ENCODE peak calls at places on chromosomes 5 and 9, in four cellular contexts. A is adrenal gland, K is ovary, O is vagina. F is an unnamed sample.

GRCh38 chr5:69046375-69046957 is 47.3 kb upstream of the SLC30A5 start:
- DNase-seq in K (no peak), O (no peak), A (no peak), F (no peak)

GRCh38 chr5:121144764-121145163 is 680.7 kb downstream of the PRR16 start:
- DNase-seq in K (no peak), A (no peak), O (no peak), F (no peak)

GRCh38 chr9:71743217-71743705 is 25.1 kb downstream of the CEMIP2 start:
- DNase-seq in A (no peak), O (no peak), K (no peak), F (no peak)

GRCh38 chr5:91369480-91369879 is 13.6 kb downstream of the ARRDC3 start:
- DNase-seq in O (no peak), K (no peak), A (no peak), F (no peak)

GRCh38 chr9:124251605-124252366 is 6.0 kb upstream of the NEK6 start:
- DNase-seq in A (no peak), O (no peak), K (no peak), F (no peak)

GRCh38 chr5:116063950-116064349 is 20.9 kb upstream of the COMMD10 start:
- DNase-seq in O (no peak), A (no peak), K (no peak), F (no peak)

GRCh38 chr9:113427629-113428028 is 17.1 kb downstream of the C9orf43 start:
- DNase-seq in A (no peak), O (no peak), K (no peak), F (no peak)

GRCh38 chr5:28066856-28067255 is 1028.5 kb upstream of the CDH9 start:
- DNase-seq in O (no peak), K (no peak), A (no peak), F (no peak)

GRCh38 chr5:62037972-62038371 is 268.0 kb upstream of the KIF2A start:
- DNase-seq in K (no peak), A (no peak), O (no peak), F (no peak)

GRCh38 chr5:126138475-126139005 is 284.7 kb upstream of the GRAMD2B start:
- DNase-seq in K (no peak), O (no peak), A (no peak), F (no peak)

GRCh38 chr5:98563885-98564653 is 209.4 kb upstream of the RGMB start:
- DNase-seq in K (no peak), O (no peak), A (no peak), F (no peak)

GRCh38 chr5:172630961-172631360 is 10.1 kb upstream of the NEURL1B start:
- DNase-seq in K (no peak), O (no peak), A (no peak), F (no peak)

GRCh38 chr5:72459089-72459661 is 48.0 kb downstream of the ZNF366 start:
- DNase-seq in O (no peak), K (no peak), A (no peak), F (no peak)

GRCh38 chr5:72951850-72952468 is 3.9 kb upstream of the FCHO2 start:
- DNase-seq in K (no peak), O (no peak), A (peak; percentile 10), F (no peak)

GRCh38 chr9:124574944-124575343 is 67.7 kb upstream of the NR5A1 start:
- DNase-seq in K (no peak), O (no peak), A (no peak), F (no peak)

GRCh38 chr5:163535290-163535689 is 29.9 kb downstream of the MAT2B start:
- DNase-seq in A (no peak), K (no peak), O (no peak), F (no peak)

GRCh38 chr9:95102001-95102433 is 215.5 kb downstream of the FANCC start:
- DNase-seq in K (no peak), O (no peak), A (no peak), F (no peak)

GRCh38 chr5:57249251-57249874 is 75.5 kb downstream of the GPBP1 start:
- DNase-seq in K (no peak), A (no peak), O (no peak), F (no peak)

GRCh38 chr5:16690243-16690839 is 73.5 kb upstream of the RETREG1 start:
- DNase-seq in O (no peak), A (no peak), K (no peak), F (no peak)

GRCh38 chr9:76828462-76828861 is 64.2 kb downstream of the PCA3 start:
- DNase-seq in O (no peak), A (no peak), K (no peak), F (no peak)

GRCh38 chr9:21711504-21711903 is 90.9 kb upstream of the MTAP start:
- DNase-seq in O (no peak), A (no peak), K (no peak), F (no peak)

GRCh38 chr5:80191991-80192398 is 63.9 kb downstream of the SERINC5 start:
- DNase-seq in K (no peak), O (no peak), A (peak; percentile 67), F (no peak)

GRCh38 chr5:135243194-135244191 is 155.5 kb downstream of the MACROH2A1 start:
- DNase-seq in O (peak; percentile 43), K (no peak), A (no peak), F (no peak)

GRCh38 chr5:75510836-75511434 is 494 bp downstream of the CERT1 start:
- DNase-seq in K (no peak), A (peak; percentile 51), O (no peak), F (no peak)

GRCh38 chr5:98173334-98173733 is 600.1 kb upstream of the RGMB start:
- DNase-seq in K (no peak), A (no peak), O (no peak), F (no peak)

GRCh38 chr5:84080908-84081307 is 303.8 kb downstream of the EDIL3 start:
- DNase-seq in K (no peak), O (no peak), A (no peak), F (no peak)

GRCh38 chr9:123431581-123431980 is 75.6 kb downstream of the CRB2 start:
- DNase-seq in K (no peak), O (no peak), A (no peak), F (no peak)

GRCh38 chr5:123809594-123810172 is 297.7 kb downstream of the CSNK1G3 start:
- DNase-seq in A (no peak), O (no peak), K (no peak), F (no peak)

GRCh38 chr5:10639846-10640368 is 76.0 kb downstream of the ANKRD33B start:
- DNase-seq in O (no peak), K (no peak), A (no peak), F (no peak)

GRCh38 chr9:76456202-76456926 is 2.6 kb upstream of the GCNT1 start:
- DNase-seq in A (no peak), O (no peak), K (no peak), F (no peak)

GRCh38 chr5:10760033-10760975 is 730 bp downstream of the DAP start:
- DNase-seq in A (peak; percentile 70), K (peak; percentile 58), O (no peak), F (no peak)

GRCh38 chr5:56561-57290 is 35.2 kb upstream of the PLEKHG4B start:
- DNase-seq in O (no peak), A (peak; percentile 19), K (no peak), F (no peak)

GRCh38 chr5:12901696-12902095 is 997.5 kb upstream of the CTNND2 start:
- DNase-seq in K (no peak), A (no peak), O (no peak), F (no peak)

GRCh38 chr5:32461441-32462120 is 17.0 kb upstream of the ZFR start:
- DNase-seq in K (no peak), O (no peak), A (no peak), F (no peak)

GRCh38 chr5:77305921-77306320 is 95.4 kb downstream of the PDE8B start:
- DNase-seq in K (no peak), O (no peak), A (no peak), F (no peak)

GRCh38 chr5:178612299-178612698 is 14.6 kb downstream of the CLK4 start:
- DNase-seq in K (no peak), O (no peak), A (no peak), F (no peak)

GRCh38 chr5:127305486-127305885 is 14.9 kb downstream of the MEGF10 start:
- DNase-seq in O (no peak), K (no peak), A (no peak), F (no peak)

GRCh38 chr5:15495026-15495425 is 5.0 kb upstream of the FBXL7 start:
- DNase-seq in K (peak; percentile 28), O (no peak), A (no peak), F (no peak)
- TF ChIP-seq CTCF in K (no peak), O (no peak), A (no peak), F (no peak)

DNA sequence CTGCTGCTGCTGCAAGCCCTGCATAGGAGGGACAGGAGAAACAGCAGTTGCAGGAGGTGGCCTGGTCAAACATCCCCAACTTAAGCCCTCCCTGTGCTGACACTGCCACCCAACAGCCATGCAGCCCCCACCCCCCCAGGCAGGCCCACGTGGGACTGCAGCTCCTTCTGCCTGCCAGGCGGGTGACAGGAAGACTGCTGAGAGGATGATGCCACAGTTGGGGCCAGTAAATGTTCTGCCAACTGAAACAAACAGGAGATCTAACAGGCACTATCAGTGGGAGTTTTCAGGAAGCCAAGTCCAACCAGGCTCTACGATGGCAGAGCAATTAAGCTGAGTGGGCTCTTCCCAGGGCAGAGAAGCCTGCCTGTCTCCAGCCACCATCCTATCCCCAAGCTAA is 31.1 kb downstream of the DIRAS2 start:
- DNase-seq in K (no peak), O (no peak), A (no peak), F (no peak)
- TF ChIP-seq POLR2A in K (no peak), O (no peak), A (no peak), F (no peak)

DNA sequence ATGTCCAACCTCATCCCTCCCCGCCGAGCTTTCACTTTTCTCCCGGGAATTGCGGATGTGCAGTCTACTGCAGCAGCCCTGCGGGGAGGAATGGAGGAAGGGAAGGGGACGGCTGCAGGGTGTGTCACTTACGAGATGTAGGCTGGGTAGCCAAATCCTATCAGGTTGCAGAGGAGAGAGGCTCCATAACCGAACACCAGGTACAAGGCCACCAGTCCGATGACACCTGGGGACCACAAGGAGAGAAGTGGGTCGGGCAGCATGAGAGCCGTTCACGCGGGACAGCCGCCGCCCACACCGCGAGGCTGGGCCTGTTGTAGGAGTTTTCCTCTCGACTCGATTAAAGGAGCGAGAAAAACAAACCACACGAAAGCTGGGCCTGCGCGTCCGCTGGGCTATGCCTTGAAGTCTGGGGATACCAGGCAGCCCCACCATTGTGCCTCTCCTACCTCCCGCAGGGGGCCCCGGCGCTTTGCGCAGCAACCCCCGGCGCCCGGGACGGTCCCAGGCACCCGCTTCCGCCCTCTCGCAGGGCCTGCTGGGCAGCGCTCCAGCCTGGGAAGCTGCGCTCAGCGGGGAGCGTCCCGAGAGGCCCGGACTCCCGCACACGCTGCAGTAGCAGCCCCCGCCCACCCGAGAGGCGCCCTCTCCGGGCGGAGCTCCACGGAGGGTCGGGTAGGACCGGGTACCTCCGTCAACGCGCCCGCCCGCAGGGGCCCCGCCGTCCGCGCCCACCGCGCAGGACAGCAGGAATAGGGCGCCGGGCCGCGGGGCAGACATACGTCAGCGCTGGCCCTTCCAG is 795 bp downstream of the REEP5 start:
- DNase-seq in O (no peak), K (peak; percentile 81), A (peak; percentile 70), F (no peak)
- H3K4me3 ChIP-seq in O (peak overlapping the region; percentile 83), K (peak overlapping the region; percentile 97), A (peak overlapping the region; percentile 26), F (peak overlapping the region; percentile 93)

GRCh38 chr5:170597876-170598275 is 94.1 kb downstream of the KCNIP1 start:
- DNase-seq in A (peak; percentile 50), K (no peak), O (no peak), F (no peak)

GRCh38 chr5:170601608-170602007 is 97.8 kb downstream of the KCNIP1 start:
- DNase-seq in A (no peak), K (no peak), O (no peak), F (no peak)

GRCh38 chr5:170603101-170603500 is 99.3 kb downstream of the KCNIP1 start:
- DNase-seq in K (no peak), O (no peak), A (no peak), F (no peak)

GRCh38 chr5:170606939-170607338 is 103.1 kb downstream of the KCNIP1 start:
- DNase-seq in K (no peak), A (no peak), O (no peak), F (no peak)

GRCh38 chr5:170603578-170604565 is 100.1 kb downstream of the KCNIP1 start:
- DNase-seq in O (no peak), A (peak; percentile 72), K (peak; percentile 47), F (no peak)
- TF ChIP-seq CTCF in O (peak; percentile 7), A (peak; percentile 86), K (peak; percentile 40), F (peak; percentile 76)

F was measured in esophagus squamous epithelium.